ENCODE peak calls at places on chromosomes 11 and 22, in four cellular contexts. One of them, this sample, is unnamed.

GRCh38 chr11:102757823-102758549 is 22.4 kb downstream of the MMP10 start:
- DNase-seq in HepG2: no peak
- DNase-seq in K562: no peak
- DNase-seq in HEK293T: no peak
- DNase-seq in this sample: no peak

GRCh38 chr22:46748948-46749681 is 11.1 kb upstream of the CERK start:
- DNase-seq in K562: no peak
- DNase-seq in HEK293T: no peak
- DNase-seq in HepG2: no peak
- DNase-seq in this sample: no peak

GRCh38 chr11:22130462-22131053 is 62.3 kb upstream of the ANO5 start:
- DNase-seq in K562: no peak
- DNase-seq in HepG2: no peak
- DNase-seq in HEK293T: peak
- DNase-seq in this sample: no peak

GRCh38 chr11:83257638-83258229 is 28.4 kb downstream of the CCDC90B start:
- DNase-seq in K562: no peak
- DNase-seq in HepG2: peak
- DNase-seq in HEK293T: no peak
- DNase-seq in this sample: no peak

GRCh38 chr11:2265854-2266585 is 4.4 kb downstream of the ASCL2 start:
- DNase-seq in HEK293T: peak
- DNase-seq in K562: peak
- DNase-seq in HepG2: no peak
- DNase-seq in this sample: no peak

GRCh38 chr11:102453921-102454320 is 1.4 kb upstream of the TMEM123 start:
- DNase-seq in K562: no peak
- DNase-seq in HepG2: no peak
- DNase-seq in HEK293T: no peak
- DNase-seq in this sample: no peak

GRCh38 chr11:27451528-27451927 is 21.1 kb downstream of the LGR4 start:
- DNase-seq in HepG2: no peak
- DNase-seq in K562: no peak
- DNase-seq in HEK293T: no peak
- DNase-seq in this sample: no peak

GRCh38 chr11:83187463-83187862 is 6.0 kb upstream of the ANKRD42 start:
- DNase-seq in HEK293T: no peak
- DNase-seq in HepG2: no peak
- DNase-seq in K562: no peak
- DNase-seq in this sample: no peak

GRCh38 chr11:94861306-94861845 is 93.2 kb downstream of the AMOTL1 start:
- DNase-seq in HEK293T: no peak
- DNase-seq in K562: no peak
- DNase-seq in HepG2: no peak
- DNase-seq in this sample: no peak

GRCh38 chr11:44880511-44880910 is 70.2 kb downstream of the TP53I11 start:
- DNase-seq in HepG2: no peak
- DNase-seq in HEK293T: no peak
- DNase-seq in K562: no peak
- DNase-seq in this sample: no peak

GRCh38 chr11:66970808-66971442 is 4.2 kb upstream of the C11orf86 start:
- DNase-seq in K562: no peak
- DNase-seq in HepG2: peak
- DNase-seq in HEK293T: no peak
- DNase-seq in this sample: no peak

GRCh38 chr22:47054231-47055072 is 292.0 kb downstream of the TBC1D22A start:
- DNase-seq in K562: no peak
- DNase-seq in HepG2: no peak
- DNase-seq in HEK293T: no peak
- DNase-seq in this sample: no peak

GRCh38 chr11:9719949-9720646 is 56.2 kb downstream of the SWAP70 start:
- DNase-seq in K562: no peak
- DNase-seq in HEK293T: no peak
- DNase-seq in HepG2: no peak
- DNase-seq in this sample: no peak

GRCh38 chr11:33479216-33479615 is 221.4 kb downstream of the C11orf91 start:
- DNase-seq in K562: no peak
- DNase-seq in HEK293T: no peak
- DNase-seq in HepG2: no peak
- DNase-seq in this sample: no peak

GRCh38 chr11:110173775-110174644 is 80.8 kb downstream of the ZC3H12C start:
- DNase-seq in HEK293T: peak
- DNase-seq in K562: peak
- DNase-seq in HepG2: peak
- DNase-seq in this sample: peak

GRCh38 chr11:71340076-71340606 is 87.8 kb upstream of the SHANK2 start:
- DNase-seq in HepG2: no peak
- DNase-seq in HEK293T: no peak
- DNase-seq in K562: no peak
- DNase-seq in this sample: no peak

GRCh38 chr11:10117709-10118341 is 176.2 kb downstream of the SBF2 start:
- DNase-seq in HepG2: peak
- DNase-seq in K562: no peak
- DNase-seq in HEK293T: no peak
- DNase-seq in this sample: no peak

GRCh38 chr22:27972732-27973698 is 54.0 kb upstream of the PITPNB start:
- DNase-seq in HEK293T: no peak
- DNase-seq in HepG2: no peak
- DNase-seq in K562: no peak
- DNase-seq in this sample: no peak

GRCh38 chr22:26547837-26548236 is 35.6 kb upstream of the TFIP11 start:
- DNase-seq in HEK293T: no peak
- DNase-seq in K562: no peak
- DNase-seq in HepG2: no peak
- DNase-seq in this sample: no peak

GRCh38 chr22:46584081-46584903 is 35.9 kb upstream of the GRAMD4 start:
- DNase-seq in K562: no peak
- DNase-seq in HEK293T: peak
- DNase-seq in HepG2: no peak
- DNase-seq in this sample: no peak

GRCh38 chr11:105960252-105961245 is 61.5 kb downstream of the MSANTD4 start:
- DNase-seq in HEK293T: no peak
- DNase-seq in K562: peak
- DNase-seq in HepG2: peak
- DNase-seq in this sample: peak

GRCh38 chr11:10116588-10116987 is 177.4 kb downstream of the SBF2 start:
- DNase-seq in HepG2: no peak
- DNase-seq in K562: no peak
- DNase-seq in HEK293T: no peak
- DNase-seq in this sample: no peak

GRCh38 chr11:45896392-45897068 is 10.5 kb downstream of the FREY1 start:
- DNase-seq in K562: no peak
- DNase-seq in HepG2: no peak
- DNase-seq in HEK293T: peak
- DNase-seq in this sample: peak

GRCh38 chr11:111148116-111148515 is 97.4 kb upstream of the POU2AF2 start:
- DNase-seq in K562: no peak
- DNase-seq in HepG2: no peak
- DNase-seq in HEK293T: no peak
- DNase-seq in this sample: no peak

GRCh38 chr11:93652161-93652597 is 9.3 kb upstream of the CEP295 start:
- DNase-seq in HepG2: peak
- DNase-seq in K562: peak
- DNase-seq in HEK293T: peak
- DNase-seq in this sample: no peak

GRCh38 chr11:26045082-26045481 is 286.8 kb upstream of the ANO3 start:
- DNase-seq in HepG2: no peak
- DNase-seq in HEK293T: no peak
- DNase-seq in K562: no peak
- DNase-seq in this sample: no peak

GRCh38 chr11:133833101-133833898 is 12.0 kb downstream of the SPATA19 start:
- DNase-seq in K562: no peak
- DNase-seq in HepG2: no peak
- DNase-seq in HEK293T: no peak
- DNase-seq in this sample: no peak

GRCh38 chr11:35288817-35289541 is 130.4 kb downstream of the SLC1A2 start:
- DNase-seq in HepG2: no peak
- DNase-seq in HEK293T: no peak
- DNase-seq in K562: no peak
- DNase-seq in this sample: no peak

GRCh38 chr11:15006139-15006759 is 34.1 kb upstream of the CALCA start:
- DNase-seq in HepG2: peak
- DNase-seq in HEK293T: peak
- DNase-seq in K562: peak
- DNase-seq in this sample: no peak

GRCh38 chr11:3942160-3942955 is 86.9 kb downstream of the STIM1 start:
- DNase-seq in K562: no peak
- DNase-seq in HEK293T: no peak
- DNase-seq in HepG2: peak
- DNase-seq in this sample: no peak

GRCh38 chr11:104076455-104076854 is 40.0 kb downstream of the DDI1 start:
- DNase-seq in HepG2: no peak
- DNase-seq in HEK293T: no peak
- DNase-seq in K562: no peak
- DNase-seq in this sample: no peak

GRCh38 chr11:12029738-12030363 is 21.4 kb upstream of the DKK3 start:
- DNase-seq in K562: no peak
- DNase-seq in HepG2: peak
- DNase-seq in HEK293T: no peak
- DNase-seq in this sample: no peak
- TF ChIP-seq ELF4 in K562: no peak
- TF ChIP-seq ELF4 in HepG2: no peak
- TF ChIP-seq ELF4 in HEK293T: no peak
- TF ChIP-seq ELF4 in this sample: no peak

DNA sequence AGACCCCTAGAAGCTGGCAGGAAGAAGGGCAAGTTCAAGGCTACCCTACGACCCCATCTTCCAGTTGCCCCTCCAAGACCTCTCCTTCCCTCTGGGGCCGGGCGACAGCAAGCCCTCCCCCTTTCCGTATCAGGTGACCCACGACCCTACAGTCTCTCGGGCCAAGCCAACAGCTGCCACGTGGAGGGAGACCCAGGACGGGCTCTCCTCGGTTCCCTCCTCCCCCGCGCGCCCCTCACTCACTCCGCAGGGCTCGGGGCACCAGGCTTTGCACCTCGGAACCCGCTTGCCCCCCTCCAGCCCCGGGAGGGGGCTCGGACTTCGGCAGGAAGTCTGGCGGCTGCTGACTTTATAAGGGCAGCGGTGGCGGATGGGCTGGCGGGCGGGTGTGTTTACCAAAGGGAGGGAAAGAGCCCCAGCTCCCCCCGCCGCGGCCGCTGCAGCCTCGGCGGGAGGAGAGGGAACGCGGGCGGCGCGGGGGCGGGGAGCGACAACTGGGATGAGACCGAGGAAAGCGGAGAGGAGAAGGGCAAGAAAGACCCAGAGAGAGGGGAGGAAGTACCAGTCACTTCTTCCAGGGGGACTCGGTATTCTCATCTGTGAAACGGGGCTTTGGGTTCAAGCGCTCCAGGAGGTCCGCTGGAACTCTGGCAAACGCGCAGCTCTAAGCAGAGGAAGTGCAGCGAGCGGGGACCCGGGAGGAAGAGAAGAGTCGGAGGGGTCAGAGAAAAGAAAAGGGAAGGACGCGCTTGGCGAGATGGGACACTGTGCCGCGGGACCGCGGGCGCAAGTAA is 767 bp downstream of the SLC43A1 start:
- DNase-seq in HEK293T: peak
- DNase-seq in HepG2: peak
- DNase-seq in K562: peak
- DNase-seq in this sample: peak
- TF ChIP-seq SP1 in HEK293T: no peak
- TF ChIP-seq SP1 in HepG2: no peak
- TF ChIP-seq SP1 in K562: no peak
- TF ChIP-seq SP1 in this sample: no peak

DNA sequence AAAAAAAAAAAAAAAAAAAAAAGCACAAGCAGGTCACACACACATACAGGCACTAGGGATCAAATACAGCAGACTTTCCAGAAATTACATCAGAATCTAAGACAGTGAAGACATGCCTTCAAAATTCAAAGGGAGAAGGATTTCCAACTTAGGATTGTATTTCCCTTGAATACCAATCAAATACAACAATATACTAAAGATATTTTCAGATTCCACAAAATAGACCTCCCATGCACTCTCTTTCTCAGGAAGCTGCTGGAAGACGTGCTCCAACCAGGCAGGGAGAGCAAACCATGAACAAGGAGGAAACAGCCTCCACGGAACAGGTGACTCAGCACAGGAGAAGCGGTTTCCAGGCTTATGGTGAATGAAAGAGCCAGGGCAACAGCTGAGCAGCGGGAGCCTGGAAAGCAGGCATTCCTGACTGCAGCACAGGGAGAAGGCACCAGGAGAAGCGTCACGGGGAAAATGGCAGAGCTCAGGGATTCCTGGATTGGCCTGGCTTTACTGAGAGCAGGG is 32.0 kb downstream of the TMEM184B start:
- DNase-seq in K562: peak
- DNase-seq in HepG2: no peak
- DNase-seq in HEK293T: no peak
- DNase-seq in this sample: peak
- TF ChIP-seq ELF4 in K562: no peak
- TF ChIP-seq ELF4 in HepG2: no peak
- TF ChIP-seq ELF4 in HEK293T: no peak
- TF ChIP-seq ELF4 in this sample: no peak

DNA sequence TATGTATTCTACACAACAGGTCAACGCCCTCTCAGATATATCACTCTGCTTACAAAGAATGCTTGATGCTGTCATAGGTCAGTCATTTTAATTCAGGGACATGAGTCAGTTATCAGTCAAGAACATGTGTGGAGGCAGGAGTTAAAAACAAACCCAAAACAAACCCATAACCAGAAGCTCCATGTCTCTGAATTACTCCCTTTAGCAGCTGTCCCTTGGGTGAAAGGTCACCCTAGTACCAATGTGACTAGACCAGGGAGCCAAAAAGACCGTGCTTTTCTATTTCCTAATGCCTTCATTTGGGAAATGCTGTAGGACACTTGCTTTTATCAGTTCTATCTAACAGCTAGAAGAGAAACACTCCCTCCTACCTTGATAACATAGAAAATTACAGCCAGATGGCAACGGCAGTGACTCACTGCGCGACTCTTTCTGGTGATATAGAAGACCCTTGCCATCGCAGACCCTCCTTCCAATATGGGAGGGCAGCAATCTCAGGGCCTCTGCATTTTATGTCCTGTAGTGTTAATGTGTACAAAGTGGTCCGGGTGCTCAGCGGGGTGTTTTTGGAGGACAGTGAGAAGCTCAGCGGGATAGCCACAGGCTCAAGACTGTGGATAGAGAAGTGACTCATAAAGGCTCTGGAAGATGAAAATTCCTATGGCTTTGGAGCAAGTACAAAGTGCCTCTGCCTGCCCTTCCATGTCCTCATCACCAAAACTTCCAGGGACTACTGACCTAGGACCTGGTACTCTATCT is 24.8 kb downstream of the APOL5 start:
- DNase-seq in HepG2: no peak
- DNase-seq in K562: peak
- DNase-seq in HEK293T: peak
- DNase-seq in this sample: no peak
- TF ChIP-seq SP1 in HepG2: no peak
- TF ChIP-seq SP1 in K562: no peak
- TF ChIP-seq SP1 in HEK293T: no peak
- TF ChIP-seq SP1 in this sample: no peak

GRCh38 chr11:107490836-107491235 is 33.2 kb upstream of the CWF19L2 start:
- DNase-seq in K562: no peak
- DNase-seq in HepG2: no peak
- DNase-seq in HEK293T: no peak
- DNase-seq in this sample: no peak
- TF ChIP-seq ELF4 in K562: no peak
- TF ChIP-seq ELF4 in HepG2: no peak
- TF ChIP-seq ELF4 in HEK293T: no peak
- TF ChIP-seq ELF4 in this sample: no peak

This sample was measured in WTC11.